ENCODE peak calls at places on chromosomes 3 and 15, in five cellular contexts. Y is lower leg skin, B is brain microvascular endothelial cell, H is fibroblast of the aortic adventitia, T is mesothelial cell of epicardium. C is an unnamed sample.

GRCh38 chr3:73868688-73869315 is 244.1 kb upstream of the PDZRN3 start:
- DNase-seq in Y (no peak), B (peak), H (peak), T (no peak), C (no peak)

GRCh38 chr3:8565376-8565775 is 63.8 kb downstream of the LMCD1 start:
- DNase-seq in Y (no peak), B (no peak), H (no peak), T (no peak), C (no peak)

GRCh38 chr3:190288836-190289235 is 33.4 kb downstream of the CLDN1 start:
- DNase-seq in Y (no peak), B (no peak), H (no peak), T (no peak), C (no peak)

GRCh38 chr15:36778516-36778915 is 199.1 kb downstream of the CDIN1 start:
- DNase-seq in Y (no peak), B (no peak), H (peak), T (no peak), C (no peak)

GRCh38 chr15:62691008-62691407 is 351.5 kb upstream of the TPM1 start:
- DNase-seq in Y (no peak), B (no peak), H (peak), T (no peak), C (no peak)

GRCh38 chr15:31361764-31362120 is 35.1 kb downstream of the KLF13 start:
- DNase-seq in Y (no peak), B (no peak), H (no peak), T (no peak), C (no peak)

GRCh38 chr3:131143802-131144201 is 117.1 kb downstream of the NEK11 start:
- DNase-seq in Y (no peak), B (no peak), H (no peak), T (no peak), C (no peak)

GRCh38 chr3:98980915-98981596 is 79.6 kb upstream of the DCBLD2 start:
- DNase-seq in Y (no peak), B (peak), H (peak), T (no peak), C (no peak)

GRCh38 chr15:96330450-96331140 is at the start of gene NR2F2:
- DNase-seq in Y (peak), B (peak), H (peak), T (peak), C (peak)

GRCh38 chr15:88908697-88909621 is 4.2 kb downstream of the MFGE8 start:
- DNase-seq in Y (peak), B (no peak), H (no peak), T (no peak), C (no peak)

GRCh38 chr15:82137261-82137660 is 91.4 kb upstream of the MEX3B start:
- DNase-seq in Y (no peak), B (peak), H (no peak), T (no peak), C (no peak)

GRCh38 chr3:124483915-124484470 is 246.3 kb upstream of the UMPS start:
- DNase-seq in Y (no peak), B (no peak), H (no peak), T (no peak), C (no peak)

GRCh38 chr15:98381446-98381845 is 266.9 kb upstream of the IGF1R start:
- DNase-seq in Y (no peak), B (no peak), H (no peak), T (no peak), C (no peak)

GRCh38 chr3:162354343-162354742 is 857.7 kb downstream of the OTOL1 start:
- DNase-seq in Y (no peak), B (no peak), H (peak), T (no peak), C (no peak)

GRCh38 chr15:59688383-59688887 is 685 bp downstream of the BNIP2 start:
- DNase-seq in Y (no peak), B (peak), H (peak), T (no peak), C (peak)

GRCh38 chr3:133152056-133152455 is 113.9 kb downstream of the TMEM108 start:
- DNase-seq in Y (no peak), B (no peak), H (no peak), T (no peak), C (no peak)

GRCh38 chr15:63904042-63904441 is 70.3 kb upstream of the HERC1 start:
- DNase-seq in Y (no peak), B (no peak), H (no peak), T (no peak), C (no peak)

GRCh38 chr15:71651750-71652186 is 158.6 kb upstream of the NR2E3 start:
- DNase-seq in Y (no peak), B (peak), H (peak), T (no peak), C (no peak)

GRCh38 chr3:79086514-79086913 is 681.3 kb downstream of the ROBO1 start:
- DNase-seq in Y (no peak), B (peak), H (peak), T (peak), C (no peak)

GRCh38 chr3:155491696-155492095 is 198.2 kb upstream of the STRIT1 start:
- DNase-seq in Y (no peak), B (no peak), H (no peak), T (no peak), C (no peak)

GRCh38 chr15:32677238-32677750 is 35.8 kb downstream of the SCG5 start:
- DNase-seq in Y (no peak), B (no peak), H (no peak), T (no peak), C (no peak)

GRCh38 chr15:32651229-32651837 is 9.8 kb downstream of the SCG5 start:
- DNase-seq in Y (no peak), B (peak), H (peak), T (no peak), C (no peak)

GRCh38 chr15:66565731-66566130 is at the start of gene LCTL:
- DNase-seq in Y (no peak), B (peak), H (peak), T (no peak), C (no peak)

GRCh38 chr3:187286467-187287059 is 5.0 kb downstream of the MASP1 start:
- DNase-seq in Y (no peak), B (peak), H (peak), T (no peak), C (no peak)

GRCh38 chr3:126850370-126851085 is 132.4 kb upstream of the PLXNA1 start:
- DNase-seq in Y (peak), B (peak), H (peak), T (no peak), C (no peak)

DNA sequence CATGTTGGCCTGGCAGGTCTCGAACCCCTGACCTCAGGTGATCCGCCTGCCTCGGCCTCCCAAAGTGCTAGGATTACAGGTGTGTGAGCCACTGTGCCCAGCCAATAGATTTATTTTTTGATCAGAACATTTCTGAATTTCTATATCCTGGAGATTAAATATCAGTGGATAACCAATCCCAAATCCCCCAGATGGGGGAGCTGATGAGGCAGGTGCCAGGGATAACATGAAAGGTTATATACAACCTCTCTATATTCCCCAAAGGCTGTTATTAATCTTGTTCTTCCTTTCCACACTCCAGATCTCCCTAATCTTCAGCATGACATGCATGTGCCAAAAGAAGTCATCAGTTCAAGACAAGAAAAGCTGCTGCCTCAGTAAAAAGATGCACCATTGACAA is 112.3 kb downstream of the WDR76 start:
- DNase-seq in Y (no peak), B (peak), H (peak), T (no peak), C (no peak)
- TF ChIP-seq CTCF in Y (no peak), B (peak), H (peak), T (no peak), C (no peak)

DNA sequence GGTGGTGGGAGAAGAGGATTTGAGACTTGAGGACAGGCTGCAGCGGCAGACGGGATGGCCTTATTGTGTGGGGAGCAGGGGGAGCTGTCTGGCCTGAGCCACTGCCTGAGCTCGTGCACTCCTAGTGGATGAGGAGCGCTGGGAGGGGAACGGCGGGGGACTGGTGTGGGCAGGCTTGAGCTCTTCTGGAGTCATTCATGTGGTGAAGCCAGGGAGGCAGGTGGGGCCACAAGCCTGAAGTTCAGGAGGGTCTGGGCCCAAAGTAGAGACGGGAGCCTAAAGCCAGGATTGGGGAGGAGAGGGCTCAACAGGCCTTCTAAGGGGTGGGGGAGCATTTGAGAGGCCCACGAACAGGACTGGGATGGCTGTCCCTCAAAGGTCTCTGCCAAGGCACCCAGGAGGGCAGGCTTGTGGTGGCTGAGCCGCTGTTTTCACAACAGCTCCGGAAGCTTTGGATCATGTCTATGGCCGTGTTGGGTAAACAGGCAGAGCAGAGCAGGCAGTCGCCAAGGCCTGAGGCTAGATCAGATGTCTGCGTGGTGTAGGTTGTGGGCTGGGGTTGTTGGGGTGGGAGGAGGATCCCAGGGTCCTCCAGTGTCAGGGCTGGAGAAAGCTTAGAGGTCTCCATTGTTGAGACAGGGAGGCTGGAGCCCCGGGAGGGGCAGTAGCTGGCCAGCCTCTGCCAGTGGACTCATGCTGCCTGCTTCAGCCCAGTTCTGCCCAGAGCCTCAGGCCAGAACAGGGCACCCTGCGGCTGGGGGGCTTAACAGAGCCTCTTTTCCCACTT is 8.2 kb downstream of the PRKCD start:
- DNase-seq in Y (no peak), B (no peak), H (no peak), T (no peak), C (no peak)
- TF ChIP-seq CTCF in Y (no peak), B (peak), H (no peak), T (no peak), C (no peak)

GRCh38 chr15:45665261-45665660 is 30.4 kb downstream of the SQOR start:
- DNase-seq in Y (no peak), B (no peak), H (peak), T (no peak), C (no peak)

GRCh38 chr15:45664451-45664850 is 29.6 kb downstream of the SQOR start:
- DNase-seq in Y (no peak), B (peak), H (peak), T (no peak), C (no peak)

GRCh38 chr15:45668386-45668785 is 33.6 kb downstream of the SQOR start:
- DNase-seq in Y (no peak), B (no peak), H (no peak), T (no peak), C (no peak)

GRCh38 chr15:45667002-45667401 is 32.2 kb downstream of the SQOR start:
- DNase-seq in Y (no peak), B (no peak), H (no peak), T (no peak), C (no peak)

GRCh38 chr15:45666119-45666875 is 31.5 kb downstream of the SQOR start:
- DNase-seq in Y (no peak), B (no peak), H (no peak), T (no peak), C (no peak)
- TF ChIP-seq CTCF in Y (no peak), B (no peak), H (peak), T (no peak), C (no peak)

DNA sequence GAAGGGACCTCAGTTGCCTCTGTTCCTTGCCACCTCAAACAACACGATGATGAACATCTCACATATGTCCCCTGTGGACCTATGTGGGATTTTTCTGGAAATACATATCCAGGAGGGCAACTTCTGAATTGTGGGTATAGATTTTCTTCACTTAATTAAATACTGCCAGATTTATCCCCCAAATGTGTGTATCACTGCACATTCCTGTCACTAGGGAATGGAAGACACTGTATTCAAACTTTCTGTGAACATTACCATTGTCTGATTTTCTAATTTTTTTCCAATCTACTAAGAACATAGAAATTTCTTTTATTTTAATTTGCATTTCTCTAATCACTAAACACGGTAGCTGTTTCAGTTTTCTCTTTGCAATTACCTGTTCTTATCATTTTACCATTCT is 102.0 kb upstream of the MRPS22 start:
- DNase-seq in Y (no peak), B (no peak), H (no peak), T (no peak), C (no peak)
- TF ChIP-seq CTCF in Y (no peak), B (no peak), H (peak), T (no peak), C (no peak)

DNA sequence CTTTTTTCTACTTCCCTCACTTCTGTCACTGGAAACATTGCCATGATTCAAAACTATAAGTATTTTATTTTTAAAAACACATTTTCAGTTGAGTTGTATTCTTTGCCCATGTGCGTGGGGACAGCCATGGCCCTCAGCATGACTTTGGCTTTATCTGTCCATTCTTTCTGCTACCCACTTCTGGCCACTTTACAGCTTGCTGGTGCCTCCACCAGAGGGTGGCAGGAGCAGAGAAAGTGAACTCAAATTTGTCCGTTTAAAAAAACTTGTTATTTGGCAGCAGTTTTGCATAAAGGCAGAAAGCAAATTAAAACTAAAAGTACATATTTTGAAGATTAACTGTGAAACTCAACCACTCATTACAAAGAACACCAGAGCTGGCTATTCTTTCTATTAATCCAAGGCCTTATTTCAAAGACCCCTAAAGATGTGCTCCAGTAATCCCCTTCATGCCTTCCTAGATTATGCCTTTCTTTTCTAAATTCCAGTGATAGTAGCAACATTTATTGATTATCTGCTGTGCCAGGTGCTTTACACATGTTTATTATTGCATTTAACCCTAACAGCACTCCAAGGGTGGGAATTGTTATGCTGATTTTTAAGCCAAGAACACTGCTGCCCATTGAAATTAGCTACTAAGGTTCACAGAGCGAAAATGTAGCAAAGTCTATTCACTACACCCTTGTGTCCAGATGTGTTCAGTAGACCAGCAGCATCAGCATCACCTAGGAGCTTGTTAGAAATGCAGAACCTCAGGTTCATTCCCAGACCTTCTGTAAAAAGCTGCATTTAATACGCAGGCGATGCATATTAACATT is 134.8 kb downstream of the THRB start:
- DNase-seq in Y (no peak), B (no peak), H (no peak), T (no peak), C (no peak)
- TF ChIP-seq CTCF in Y (no peak), B (peak), H (peak), T (no peak), C (no peak)

GRCh38 chr3:63193647-63194046 is 84.5 kb upstream of the SYNPR start:
- DNase-seq in Y (no peak), B (no peak), H (peak), T (no peak), C (no peak)
- TF ChIP-seq CTCF in Y (no peak), B (peak), H (peak), T (no peak), C (no peak)

C was measured in natural killer cell.